ENCODE peak calls at places on chromosomes 7 and 10, in nine cellular contexts. T, R, F, D, H, J, N, P and G are unnamed samples.

GRCh38 chr10:61882621-61883375 is 18.7 kb upstream of the ARID5B start:
- DNase-seq in T (no peak), R (no peak), F (peak), D (peak), H (no peak), J (peak), N (no peak), P (no peak), G (no peak)

GRCh38 chr7:46146454-46147255 is 225.6 kb upstream of the IGFBP3 start:
- DNase-seq in T (no peak), R (no peak), F (no peak), D (no peak), H (no peak), J (no peak), N (no peak), P (no peak), G (no peak)

GRCh38 chr10:46539596-46540411 is 16.7 kb downstream of the GPRIN2 start:
- DNase-seq in T (peak), R (peak), F (no peak), D (no peak), H (no peak), J (no peak), N (no peak), P (no peak), G (no peak)

GRCh38 chr7:24911213-24911603 is 68.8 kb downstream of the OSBPL3 start:
- DNase-seq in T (no peak), R (no peak), F (no peak), D (no peak), H (no peak), J (no peak), N (peak), P (peak), G (no peak)

GRCh38 chr10:52533986-52534385 is 219.9 kb downstream of the DKK1 start:
- DNase-seq in T (no peak), R (no peak), F (no peak), D (no peak), H (no peak), J (no peak), N (no peak), P (no peak), G (no peak)

GRCh38 chr10:14822879-14823755 is 14.7 kb downstream of the CDNF start:
- DNase-seq in T (peak), R (no peak), F (peak), D (peak), H (peak), J (peak), N (peak), P (peak), G (peak)

GRCh38 chr7:14507617-14508016 is 394.9 kb downstream of the DGKB start:
- DNase-seq in T (peak), R (no peak), F (no peak), D (no peak), H (no peak), J (no peak), N (peak), P (no peak), G (no peak)

GRCh38 chr10:43607199-43607573 is 948 bp downstream of the ZNF485 start:
- DNase-seq in T (no peak), R (no peak), F (no peak), D (no peak), H (no peak), J (no peak), N (no peak), P (no peak), G (no peak)

GRCh38 chr7:43584200-43584586 is 1.3 kb downstream of the STK17A start:
- DNase-seq in T (peak), R (no peak), F (peak), D (no peak), H (no peak), J (peak), N (no peak), P (peak), G (no peak)

GRCh38 chr10:62414359-62414758 is 40.2 kb downstream of the ZNF365 start:
- DNase-seq in T (no peak), R (no peak), F (no peak), D (no peak), H (no peak), J (no peak), N (no peak), P (no peak), G (no peak)

GRCh38 chr10:9188022-9188810 is 1133.7 kb downstream of the GATA3 start:
- DNase-seq in T (no peak), R (no peak), F (no peak), D (no peak), H (no peak), J (no peak), N (no peak), P (no peak), G (no peak)

GRCh38 chr10:88116491-88116890 is 253.1 kb downstream of the PTEN start:
- DNase-seq in T (no peak), R (no peak), F (no peak), D (no peak), H (no peak), J (no peak), N (no peak), P (no peak), G (no peak)

GRCh38 chr10:46288601-46289206 is 1.9 kb downstream of the ANTXRL start:
- DNase-seq in T (no peak), R (no peak), F (no peak), D (no peak), H (no peak), J (no peak), N (no peak), P (no peak), G (no peak)

GRCh38 chr7:97845622-97846203 is 26.5 kb downstream of the ASNS start:
- DNase-seq in T (peak), R (no peak), F (peak), D (no peak), H (peak), J (no peak), N (peak), P (no peak), G (no peak)

GRCh38 chr10:112288526-112288925 is 5.3 kb downstream of the TECTB start:
- DNase-seq in T (no peak), R (no peak), F (no peak), D (no peak), H (no peak), J (no peak), N (no peak), P (no peak), G (no peak)

GRCh38 chr7:45182856-45183710 is 25.5 kb downstream of the RAMP3 start:
- DNase-seq in T (no peak), R (no peak), F (no peak), D (no peak), H (no peak), J (no peak), N (no peak), P (no peak), G (no peak)

GRCh38 chr10:79490400-79491081 is 21.8 kb upstream of the EIF5AL1 start:
- DNase-seq in T (no peak), R (no peak), F (no peak), D (no peak), H (peak), J (no peak), N (peak), P (no peak), G (no peak)